ENCODE peak calls at places on chromosomes 2 and 18, in five cellular contexts. Q is K562, Z is HCT116, U is GM12878, P is H1. E is an unnamed sample. For H3K4me1, the result is how much of the 10 kb centered on the place peaks cover.

GRCh38 chr2:20423847-20424246 is 23.0 kb upstream of the RHOB start:
- DNase-seq in Q (no peak), Z (no peak), U (no peak), P (no peak), E (no peak)

GRCh38 chr2:63875758-63876710 is 34.3 kb downstream of the UGP2 start:
- DNase-seq in Q (no peak), Z (no peak), U (no peak), P (no peak), E (no peak)

GRCh38 chr2:46570396-46570795 is 91.0 kb downstream of the TMEM247 start:
- DNase-seq in Q (no peak), Z (no peak), U (no peak), P (no peak), E (no peak)

GRCh38 chr2:66596229-66596628 is 161.3 kb downstream of the MEIS1 start:
- DNase-seq in Q (no peak), Z (no peak), U (no peak), P (no peak), E (no peak)

GRCh38 chr18:44916429-44917183 is 235.9 kb downstream of the SETBP1 start:
- DNase-seq in Q (no peak), Z (no peak), U (no peak), P (no peak), E (no peak)

GRCh38 chr18:59035591-59035990 is 104.1 kb upstream of the SEC11C start:
- DNase-seq in Q (no peak), Z (no peak), U (no peak), P (no peak), E (no peak)

GRCh38 chr2:71471276-71471675 is 17.9 kb downstream of the DYSF start:
- DNase-seq in Q (no peak), Z (no peak), U (no peak), P (no peak), E (no peak)

GRCh38 chr2:227163998-227164744 is at the start of the genes COL4A3 and COL4A4:
- DNase-seq in Q (no peak), Z (peak), U (no peak), P (no peak), E (no peak)

GRCh38 chr2:99961567-99961913 is 180.8 kb downstream of the AFF3 start:
- DNase-seq in Q (no peak), Z (no peak), U (no peak), P (no peak), E (no peak)

GRCh38 chr18:68478246-68478645 is 236.7 kb downstream of the TMX3 start:
- DNase-seq in Q (no peak), Z (no peak), U (no peak), P (no peak), E (no peak)

GRCh38 chr2:1741851-1742250 is 2.5 kb downstream of the PXDN start:
- DNase-seq in Q (no peak), Z (no peak), U (no peak), P (no peak), E (no peak)

GRCh38 chr18:35378206-35378795 is 1.2 kb upstream of the ZNF396 start:
- DNase-seq in Q (no peak), Z (no peak), U (no peak), P (no peak), E (no peak)

GRCh38 chr2:163191372-163191771 is 352.8 kb upstream of the KCNH7 start:
- DNase-seq in Q (no peak), Z (peak), U (no peak), P (no peak), E (no peak)

GRCh38 chr2:216188956-216189355 is 79.8 kb downstream of the XRCC5 start:
- DNase-seq in Q (no peak), Z (no peak), U (no peak), P (no peak), E (no peak)

GRCh38 chr18:51660316-51660715 is 462.8 kb upstream of the MEX3C start:
- DNase-seq in Q (no peak), Z (no peak), U (no peak), P (no peak), E (no peak)

GRCh38 chr2:85560812-85561279 is 447 bp downstream of the GGCX start:
- DNase-seq in Q (no peak), Z (no peak), U (no peak), P (no peak), E (no peak)

DNA sequence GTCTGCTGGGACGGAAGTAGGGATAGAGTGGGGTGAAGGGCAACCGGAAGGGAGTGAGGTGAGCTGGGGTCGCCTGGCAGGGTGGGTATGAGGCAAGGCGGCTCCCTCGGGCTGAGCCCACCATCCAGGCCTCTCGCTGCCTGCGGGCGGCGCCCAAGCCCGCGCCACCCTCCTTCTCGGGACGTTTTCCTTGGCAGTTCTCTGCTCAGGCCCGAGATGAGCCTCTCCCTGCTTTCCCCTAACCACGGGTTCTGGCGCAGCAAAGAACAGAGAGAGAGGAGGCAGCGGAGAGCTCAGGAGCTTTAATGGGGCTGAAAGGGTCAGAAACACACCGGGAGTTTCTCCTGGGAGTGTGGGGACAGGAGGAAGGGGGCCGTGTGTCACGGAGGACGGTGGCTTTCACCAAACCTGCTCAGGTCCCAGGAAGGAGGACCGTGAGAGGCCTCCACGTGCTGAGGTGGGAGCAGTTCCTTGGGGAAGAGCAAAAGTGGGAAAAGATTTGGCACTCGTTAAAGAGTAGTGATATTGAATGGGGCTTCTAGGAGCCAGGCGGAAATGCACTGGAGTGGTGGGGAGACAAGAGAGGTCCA is 4.1 kb downstream of the FEV start:
- DNase-seq in Q (no peak), Z (no peak), U (no peak), P (no peak), E (no peak)
- H3K4me1 ChIP-seq in Q (under half), Z (under half), U (under half), P (under half), E (under half)

GRCh38 chr2:120774557-120775160 is 39.0 kb downstream of the GLI2 start:
- DNase-seq in Q (no peak), Z (no peak), U (no peak), P (no peak), E (no peak)
- TF ChIP-seq ZNF274 in Q (no peak), Z (no peak), U (no peak), P (no peak), E (no peak)

GRCh38 chr2:105840933-105841332 is 96.2 kb downstream of the NCK2 start:
- DNase-seq in Q (no peak), Z (no peak), U (no peak), P (no peak), E (no peak)
- H3K4me1 ChIP-seq in Q (under half), Z (under half), U (under half), P (under half), E (under half)

GRCh38 chr2:229633546-229633945 is 80.8 kb downstream of the DNER start:
- DNase-seq in Q (no peak), Z (no peak), U (no peak), P (no peak), E (no peak)

GRCh38 chr2:229636568-229636967 is 77.8 kb downstream of the DNER start:
- DNase-seq in Q (no peak), Z (peak), U (no peak), P (no peak), E (no peak)

GRCh38 chr2:229629039-229629438 is 85.3 kb downstream of the DNER start:
- DNase-seq in Q (no peak), Z (no peak), U (no peak), P (no peak), E (no peak)

GRCh38 chr2:229634574-229635185 is 79.7 kb downstream of the DNER start:
- DNase-seq in Q (no peak), Z (no peak), U (no peak), P (no peak), E (no peak)
- TF ChIP-seq ZNF274 in Q (no peak), Z (no peak), U (no peak), P (no peak), E (no peak)

GRCh38 chr18:49170145-49170544 is 219.4 kb upstream of the SMAD7 start:
- DNase-seq in Q (no peak), Z (no peak), U (no peak), P (no peak), E (no peak)
- H3K4me1 ChIP-seq in Q (under half), Z (under half), U (under half), P (under half), E (under half)

GRCh38 chr18:79805926-79806487 is 8.3 kb downstream of the KCNG2 start:
- DNase-seq in Q (no peak), Z (no peak), U (no peak), P (no peak), E (no peak)

GRCh38 chr18:79803611-79804051 is 5.9 kb downstream of the KCNG2 start:
- DNase-seq in Q (no peak), Z (no peak), U (no peak), P (no peak), E (no peak)

GRCh38 chr18:79802298-79802697 is 4.6 kb downstream of the KCNG2 start:
- DNase-seq in Q (no peak), Z (no peak), U (no peak), P (no peak), E (no peak)

GRCh38 chr18:79805211-79805862 is 7.6 kb downstream of the KCNG2 start:
- DNase-seq in Q (no peak), Z (no peak), U (no peak), P (no peak), E (no peak)

GRCh38 chr18:79804130-79804772 is 6.5 kb downstream of the KCNG2 start:
- DNase-seq in Q (no peak), Z (no peak), U (no peak), P (no peak), E (no peak)
- TF ChIP-seq ZNF274 in Q (no peak), Z (no peak), U (no peak), P (no peak), E (no peak)

GRCh38 chr2:59184281-59185020 is 943.3 kb upstream of the FANCL start:
- DNase-seq in Q (no peak), Z (no peak), U (no peak), P (no peak), E (no peak)

GRCh38 chr2:59181347-59181746 is 940.2 kb upstream of the FANCL start:
- DNase-seq in Q (no peak), Z (no peak), U (no peak), P (no peak), E (no peak)

GRCh38 chr2:59182249-59182648 is 941.1 kb upstream of the FANCL start:
- DNase-seq in Q (peak), Z (no peak), U (no peak), P (peak), E (peak)

GRCh38 chr2:59180111-59180510 is 939.0 kb upstream of the FANCL start:
- DNase-seq in Q (no peak), Z (no peak), U (no peak), P (no peak), E (no peak)

DNA sequence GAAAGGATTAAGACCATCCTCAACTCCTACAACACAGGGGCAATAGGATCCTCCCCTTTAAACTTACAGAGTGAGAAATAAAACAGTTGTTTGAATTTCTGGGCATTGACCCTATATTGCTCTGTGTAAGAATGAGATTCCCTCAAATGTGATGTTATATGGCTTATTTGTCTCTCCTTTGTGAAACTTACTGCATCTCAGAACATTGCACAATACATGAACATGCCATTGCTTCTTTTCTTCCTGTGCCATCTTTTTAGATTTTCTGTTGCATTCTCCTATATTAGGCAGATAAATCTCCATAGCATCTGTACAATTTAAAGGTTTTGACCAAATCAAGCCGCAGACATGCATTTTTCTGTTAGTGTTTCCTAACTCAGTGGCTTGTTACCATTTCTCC is 941.9 kb upstream of the FANCL start:
- DNase-seq in Q (no peak), Z (no peak), U (no peak), P (no peak), E (no peak)
- H3K4me1 ChIP-seq in Q (under half), Z (under half), U (under half), P (under half), E (under half)

DNA sequence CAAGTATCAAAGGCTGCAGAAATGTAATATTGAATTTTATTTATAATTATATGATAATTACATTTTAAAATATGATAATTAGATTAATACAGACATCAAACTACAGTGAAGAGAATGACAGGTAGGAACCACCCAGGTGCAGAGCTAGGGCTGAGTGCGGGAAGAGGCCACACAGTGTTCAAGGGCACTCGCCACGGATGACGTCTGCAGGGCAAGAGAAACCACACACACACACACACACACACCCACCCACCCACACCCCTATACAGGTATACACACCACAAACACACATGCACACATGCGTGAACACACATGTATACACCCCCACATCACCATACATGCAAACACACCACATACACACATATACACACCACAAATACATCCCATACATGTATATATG is 41.2 kb downstream of the MBP start:
- DNase-seq in Q (no peak), Z (no peak), U (no peak), P (no peak), E (no peak)
- TF ChIP-seq ZNF274 in Q (no peak), Z (no peak), U (no peak), P (no peak), E (no peak)

GRCh38 chr2:237035781-237036352 is 49.8 kb upstream of the COPS8 start:
- DNase-seq in Q (no peak), Z (no peak), U (no peak), P (no peak), E (no peak)
- H3K4me1 ChIP-seq in Q (under half), Z (under half), U (under half), P (under half), E (under half)

GRCh38 chr2:25316101-25316500 is 25.6 kb downstream of the DNMT3A start:
- DNase-seq in Q (no peak), Z (no peak), U (no peak), P (no peak), E (no peak)
- TF ChIP-seq ZNF274 in Q (no peak), Z (no peak), U (no peak), P (no peak), E (no peak)